ENCODE peak calls at places on chromosome 11, in six cellular contexts. One of them, this sample, is unnamed.
A peak's percentile ranks its signal among the peaks of the same experiment; 100 is the strongest.

GRCh38 chr11:47028530-47029093 is 92.1 kb downstream of the CSTPP1 start:
- DNase-seq in naive thymus-derived CD8-positive, alpha-beta T cell: no peak
- DNase-seq in iPS-NIHi11: no peak
- DNase-seq in hypothalamus: no peak
- DNase-seq in effector CD4-positive, alpha-beta T cell: no peak
- DNase-seq in memory B cell: no peak
- DNase-seq in this sample: no peak

GRCh38 chr11:45383229-45383628 is 97.1 kb upstream of the SYT13 start:
- DNase-seq in memory B cell: no peak
- DNase-seq in hypothalamus: no peak
- DNase-seq in iPS-NIHi11: no peak
- DNase-seq in naive thymus-derived CD8-positive, alpha-beta T cell: no peak
- DNase-seq in effector CD4-positive, alpha-beta T cell: no peak
- DNase-seq in this sample: no peak

GRCh38 chr11:96391698-96392307 is 2.0 kb downstream of the JRKL start:
- DNase-seq in memory B cell: no peak
- DNase-seq in effector CD4-positive, alpha-beta T cell: no peak
- DNase-seq in iPS-NIHi11: no peak
- DNase-seq in hypothalamus: no peak
- DNase-seq in naive thymus-derived CD8-positive, alpha-beta T cell: no peak
- DNase-seq in this sample: no peak

GRCh38 chr11:43685483-43685882 is 4.9 kb downstream of the HSD17B12 start:
- DNase-seq in hypothalamus: no peak
- DNase-seq in effector CD4-positive, alpha-beta T cell: no peak
- DNase-seq in iPS-NIHi11: no peak
- DNase-seq in naive thymus-derived CD8-positive, alpha-beta T cell: no peak
- DNase-seq in memory B cell: no peak
- DNase-seq in this sample: no peak

GRCh38 chr11:110522456-110522855 is 92.7 kb downstream of the FDX1 start:
- DNase-seq in hypothalamus: no peak
- DNase-seq in memory B cell: no peak
- DNase-seq in naive thymus-derived CD8-positive, alpha-beta T cell: no peak
- DNase-seq in iPS-NIHi11: no peak
- DNase-seq in effector CD4-positive, alpha-beta T cell: no peak
- DNase-seq in this sample: no peak

GRCh38 chr11:1832989-1833365 is 1.8 kb upstream of the SYT8 start:
- DNase-seq in naive thymus-derived CD8-positive, alpha-beta T cell: no peak
- DNase-seq in memory B cell: no peak
- DNase-seq in iPS-NIHi11: no peak
- DNase-seq in effector CD4-positive, alpha-beta T cell: no peak
- DNase-seq in hypothalamus: no peak
- DNase-seq in this sample: no peak

GRCh38 chr11:117197516-117198456 is 1.4 kb upstream of the TAGLN start:
- DNase-seq in naive thymus-derived CD8-positive, alpha-beta T cell: no peak
- DNase-seq in memory B cell: no peak
- DNase-seq in hypothalamus: no peak
- DNase-seq in effector CD4-positive, alpha-beta T cell: no peak
- DNase-seq in iPS-NIHi11: peak; percentile 83
- DNase-seq in this sample: peak; percentile 84

GRCh38 chr11:100777118-100777517 is 90.0 kb downstream of the ARHGAP42 start:
- DNase-seq in iPS-NIHi11: no peak
- DNase-seq in naive thymus-derived CD8-positive, alpha-beta T cell: no peak
- DNase-seq in memory B cell: no peak
- DNase-seq in effector CD4-positive, alpha-beta T cell: no peak
- DNase-seq in hypothalamus: no peak
- DNase-seq in this sample: no peak

GRCh38 chr11:92929168-92930053 is 40.0 kb upstream of the MTNR1B start:
- DNase-seq in memory B cell: no peak
- DNase-seq in naive thymus-derived CD8-positive, alpha-beta T cell: no peak
- DNase-seq in effector CD4-positive, alpha-beta T cell: no peak
- DNase-seq in iPS-NIHi11: no peak
- DNase-seq in hypothalamus: no peak
- DNase-seq in this sample: no peak

GRCh38 chr11:102985850-102986249 is 30.3 kb upstream of the MMP13 start:
- DNase-seq in memory B cell: no peak
- DNase-seq in naive thymus-derived CD8-positive, alpha-beta T cell: no peak
- DNase-seq in hypothalamus: no peak
- DNase-seq in iPS-NIHi11: no peak
- DNase-seq in effector CD4-positive, alpha-beta T cell: no peak
- DNase-seq in this sample: no peak